ENCODE peak calls at places on chromosomes 7 and 10, in six cellular contexts. One of them, this sample, is unnamed. For H3K4me1, the result is how much of the 10 kb centered on the place peaks cover.

GRCh38 chr7:155858521-155859061 is 46.3 kb upstream of the SHH start:
- DNase-seq in CD8-positive, alpha-beta T cell: no peak
- DNase-seq in hepatocyte: peak
- DNase-seq in SK-N-SH: no peak
- DNase-seq in H9: no peak
- DNase-seq in Peyer's patch: peak
- DNase-seq in this sample: peak

GRCh38 chr10:118471863-118472262 is 123.6 kb downstream of the PRLHR start:
- DNase-seq in CD8-positive, alpha-beta T cell: no peak
- DNase-seq in hepatocyte: no peak
- DNase-seq in SK-N-SH: no peak
- DNase-seq in H9: no peak
- DNase-seq in Peyer's patch: no peak
- DNase-seq in this sample: no peak

GRCh38 chr10:70834448-70835151 is 18.9 kb downstream of the SGPL1 start:
- DNase-seq in CD8-positive, alpha-beta T cell: no peak
- DNase-seq in hepatocyte: no peak
- DNase-seq in SK-N-SH: no peak
- DNase-seq in H9: no peak
- DNase-seq in Peyer's patch: peak
- DNase-seq in this sample: no peak

GRCh38 chr10:113480828-113481502 is 71.9 kb upstream of the HABP2 start:
- DNase-seq in CD8-positive, alpha-beta T cell: no peak
- DNase-seq in hepatocyte: no peak
- DNase-seq in SK-N-SH: no peak
- DNase-seq in H9: no peak
- DNase-seq in Peyer's patch: no peak
- DNase-seq in this sample: no peak

GRCh38 chr7:24283900-24284698 is at the start of gene NPY:
- DNase-seq in CD8-positive, alpha-beta T cell: no peak
- DNase-seq in hepatocyte: no peak
- DNase-seq in SK-N-SH: peak
- DNase-seq in H9: peak
- DNase-seq in Peyer's patch: no peak
- DNase-seq in this sample: no peak

GRCh38 chr7:111184960-111185359 is 94.0 kb downstream of the LRRN3 start:
- DNase-seq in CD8-positive, alpha-beta T cell: no peak
- DNase-seq in hepatocyte: no peak
- DNase-seq in SK-N-SH: no peak
- DNase-seq in H9: no peak
- DNase-seq in Peyer's patch: no peak
- DNase-seq in this sample: no peak

GRCh38 chr10:61257956-61258496 is 195.2 kb downstream of the TMEM26 start:
- DNase-seq in CD8-positive, alpha-beta T cell: no peak
- DNase-seq in hepatocyte: no peak
- DNase-seq in SK-N-SH: no peak
- DNase-seq in H9: no peak
- DNase-seq in Peyer's patch: no peak
- DNase-seq in this sample: no peak

GRCh38 chr10:84543948-84544347 is 215.6 kb downstream of the CCSER2 start:
- DNase-seq in CD8-positive, alpha-beta T cell: no peak
- DNase-seq in hepatocyte: no peak
- DNase-seq in SK-N-SH: no peak
- DNase-seq in H9: no peak
- DNase-seq in Peyer's patch: no peak
- DNase-seq in this sample: no peak

GRCh38 chr7:3338161-3338560 is 37.1 kb downstream of the SDK1 start:
- DNase-seq in CD8-positive, alpha-beta T cell: no peak
- DNase-seq in hepatocyte: no peak
- DNase-seq in SK-N-SH: no peak
- DNase-seq in H9: no peak
- DNase-seq in Peyer's patch: no peak
- DNase-seq in this sample: no peak

GRCh38 chr10:72088879-72089585 is 681 bp upstream of the SPOCK2 start:
- DNase-seq in CD8-positive, alpha-beta T cell: peak
- DNase-seq in hepatocyte: no peak
- DNase-seq in SK-N-SH: no peak
- DNase-seq in H9: peak
- DNase-seq in Peyer's patch: peak
- DNase-seq in this sample: peak

GRCh38 chr10:34079702-34080484 is 735.2 kb downstream of the PARD3 start:
- DNase-seq in CD8-positive, alpha-beta T cell: no peak
- DNase-seq in hepatocyte: no peak
- DNase-seq in SK-N-SH: no peak
- DNase-seq in H9: no peak
- DNase-seq in Peyer's patch: no peak
- DNase-seq in this sample: no peak

GRCh38 chr10:72744566-72744965 is 52.6 kb downstream of the MCU start:
- DNase-seq in CD8-positive, alpha-beta T cell: no peak
- DNase-seq in hepatocyte: no peak
- DNase-seq in SK-N-SH: peak
- DNase-seq in H9: no peak
- DNase-seq in Peyer's patch: no peak
- DNase-seq in this sample: no peak

GRCh38 chr7:107396990-107397389 is 72.9 kb upstream of the GPR22 start:
- DNase-seq in CD8-positive, alpha-beta T cell: no peak
- DNase-seq in hepatocyte: peak
- DNase-seq in SK-N-SH: no peak
- DNase-seq in H9: no peak
- DNase-seq in Peyer's patch: no peak
- DNase-seq in this sample: no peak

GRCh38 chr10:90289037-90289436 is 568.8 kb downstream of the HTR7 start:
- DNase-seq in CD8-positive, alpha-beta T cell: no peak
- DNase-seq in hepatocyte: no peak
- DNase-seq in SK-N-SH: no peak
- DNase-seq in H9: no peak
- DNase-seq in Peyer's patch: no peak
- DNase-seq in this sample: no peak

GRCh38 chr10:71294091-71294561 is 24.9 kb upstream of the SLC29A3 start:
- DNase-seq in CD8-positive, alpha-beta T cell: no peak
- DNase-seq in hepatocyte: no peak
- DNase-seq in SK-N-SH: no peak
- DNase-seq in H9: no peak
- DNase-seq in Peyer's patch: no peak
- DNase-seq in this sample: no peak

GRCh38 chr7:123622660-123623386 is 21.2 kb downstream of the ASB15 start:
- DNase-seq in CD8-positive, alpha-beta T cell: no peak
- DNase-seq in hepatocyte: peak
- DNase-seq in SK-N-SH: no peak
- DNase-seq in H9: no peak
- DNase-seq in Peyer's patch: no peak
- DNase-seq in this sample: no peak

GRCh38 chr7:81715984-81716588 is 53.8 kb downstream of the HGF start:
- DNase-seq in CD8-positive, alpha-beta T cell: no peak
- DNase-seq in hepatocyte: peak
- DNase-seq in SK-N-SH: peak
- DNase-seq in H9: no peak
- DNase-seq in Peyer's patch: no peak
- DNase-seq in this sample: no peak

GRCh38 chr7:130831817-130832481 is 97.9 kb upstream of the KLF14 start:
- DNase-seq in CD8-positive, alpha-beta T cell: no peak
- DNase-seq in hepatocyte: peak
- DNase-seq in SK-N-SH: peak
- DNase-seq in H9: no peak
- DNase-seq in Peyer's patch: no peak
- DNase-seq in this sample: no peak

GRCh38 chr7:124671976-124672375 is 93.6 kb downstream of the GPR37 start:
- DNase-seq in CD8-positive, alpha-beta T cell: no peak
- DNase-seq in hepatocyte: no peak
- DNase-seq in SK-N-SH: no peak
- DNase-seq in H9: no peak
- DNase-seq in Peyer's patch: no peak
- DNase-seq in this sample: no peak

GRCh38 chr7:130454959-130455358 is 14.1 kb upstream of the CEP41 start:
- DNase-seq in CD8-positive, alpha-beta T cell: no peak
- DNase-seq in hepatocyte: no peak
- DNase-seq in SK-N-SH: no peak
- DNase-seq in H9: no peak
- DNase-seq in Peyer's patch: no peak
- DNase-seq in this sample: no peak

GRCh38 chr10:95260909-95261552 is 29.8 kb downstream of the PDLIM1 start:
- DNase-seq in CD8-positive, alpha-beta T cell: no peak
- DNase-seq in hepatocyte: no peak
- DNase-seq in SK-N-SH: no peak
- DNase-seq in H9: no peak
- DNase-seq in Peyer's patch: no peak
- DNase-seq in this sample: no peak

GRCh38 chr7:8817448-8818036 is 384.1 kb downstream of the NXPH1 start:
- DNase-seq in CD8-positive, alpha-beta T cell: no peak
- DNase-seq in hepatocyte: no peak
- DNase-seq in SK-N-SH: no peak
- DNase-seq in H9: no peak
- DNase-seq in Peyer's patch: no peak
- DNase-seq in this sample: no peak

GRCh38 chr7:6198687-6199595 is 73.5 kb downstream of the CYTH3 start:
- DNase-seq in CD8-positive, alpha-beta T cell: no peak
- DNase-seq in hepatocyte: no peak
- DNase-seq in SK-N-SH: no peak
- DNase-seq in H9: no peak
- DNase-seq in Peyer's patch: no peak
- DNase-seq in this sample: no peak

GRCh38 chr10:71777213-71777985 is 4.1 kb upstream of the VSIR start:
- DNase-seq in CD8-positive, alpha-beta T cell: no peak
- DNase-seq in hepatocyte: no peak
- DNase-seq in SK-N-SH: no peak
- DNase-seq in H9: no peak
- DNase-seq in Peyer's patch: no peak
- DNase-seq in this sample: no peak

GRCh38 chr10:17668435-17669184 is 24.7 kb downstream of the STAM start:
- DNase-seq in CD8-positive, alpha-beta T cell: no peak
- DNase-seq in hepatocyte: no peak
- DNase-seq in SK-N-SH: no peak
- DNase-seq in H9: no peak
- DNase-seq in Peyer's patch: no peak
- DNase-seq in this sample: no peak
- H3K4me1 ChIP-seq in CD8-positive, alpha-beta T cell: under half
- H3K4me1 ChIP-seq in hepatocyte: under half
- H3K4me1 ChIP-seq in SK-N-SH: under half
- H3K4me1 ChIP-seq in H9: under half
- H3K4me1 ChIP-seq in Peyer's patch: under half
- H3K4me1 ChIP-seq in this sample: under half

GRCh38 chr7:12865593-12865992 is 178.2 kb downstream of the ARL4A start:
- DNase-seq in CD8-positive, alpha-beta T cell: no peak
- DNase-seq in hepatocyte: no peak
- DNase-seq in SK-N-SH: no peak
- DNase-seq in H9: no peak
- DNase-seq in Peyer's patch: no peak
- DNase-seq in this sample: no peak
- H3K27ac ChIP-seq in CD8-positive, alpha-beta T cell: no peak
- H3K27ac ChIP-seq in hepatocyte: no peak
- H3K27ac ChIP-seq in SK-N-SH: no peak
- H3K27ac ChIP-seq in H9: no peak
- H3K27ac ChIP-seq in Peyer's patch: no peak
- H3K27ac ChIP-seq in this sample: no peak

DNA sequence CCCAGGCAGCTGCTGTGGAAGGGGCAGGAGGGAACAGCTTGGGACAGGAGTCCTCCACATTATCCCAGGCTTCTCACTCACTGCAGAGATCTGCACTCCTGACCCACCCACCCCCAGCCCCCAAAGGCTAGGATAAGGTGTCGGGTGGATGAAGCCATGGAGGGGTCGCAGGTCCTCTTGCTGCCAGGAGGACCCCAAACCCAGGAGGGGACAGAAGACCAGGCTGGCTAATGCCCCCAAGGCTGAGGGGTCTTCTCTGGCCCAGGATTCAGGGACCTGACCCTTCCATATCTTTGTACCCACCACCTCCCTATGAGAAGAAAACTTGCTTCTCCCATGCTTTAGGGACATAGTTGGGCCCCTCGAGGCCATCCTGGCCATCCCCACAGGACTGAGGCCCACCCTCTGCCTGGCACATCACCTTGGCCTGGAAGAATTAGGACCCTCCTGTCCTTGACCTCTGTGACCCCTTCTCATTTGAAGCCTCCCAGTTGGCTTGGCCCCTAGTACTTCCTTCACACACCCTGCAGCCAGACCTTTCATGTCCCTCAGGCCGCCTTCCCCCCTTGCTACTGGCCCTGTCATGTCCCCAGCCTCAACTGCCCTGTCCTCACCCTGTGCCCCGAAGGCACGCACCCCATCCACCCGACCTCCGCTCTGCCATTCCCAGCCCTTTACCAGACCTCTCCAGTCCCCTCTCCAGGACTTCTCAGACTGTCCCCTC is 21.6 kb downstream of the KCNH2 start:
- DNase-seq in CD8-positive, alpha-beta T cell: no peak
- DNase-seq in hepatocyte: no peak
- DNase-seq in SK-N-SH: no peak
- DNase-seq in H9: no peak
- DNase-seq in Peyer's patch: no peak
- DNase-seq in this sample: no peak
- H3K4me1 ChIP-seq in CD8-positive, alpha-beta T cell: under half
- H3K4me1 ChIP-seq in hepatocyte: under half
- H3K4me1 ChIP-seq in SK-N-SH: under half
- H3K4me1 ChIP-seq in H9: under half
- H3K4me1 ChIP-seq in Peyer's patch: under half
- H3K4me1 ChIP-seq in this sample: under half

GRCh38 chr10:132626019-132626760 is 88.6 kb downstream of the INPP5A start:
- DNase-seq in CD8-positive, alpha-beta T cell: no peak
- DNase-seq in hepatocyte: no peak
- DNase-seq in SK-N-SH: no peak
- DNase-seq in H9: no peak
- DNase-seq in Peyer's patch: peak
- DNase-seq in this sample: peak
- H3K27ac ChIP-seq in CD8-positive, alpha-beta T cell: no peak
- H3K27ac ChIP-seq in hepatocyte: no peak
- H3K27ac ChIP-seq in SK-N-SH: no peak
- H3K27ac ChIP-seq in H9: no peak
- H3K27ac ChIP-seq in Peyer's patch: no peak
- H3K27ac ChIP-seq in this sample: peak